ENCODE peak calls at places on chromosomes 6 and 20, in four cellular contexts. Y is nephron progenitor cell, U is fibroblast of lung, W is right cardiac atrium. O is an unnamed sample.
A peak's percentile ranks its signal among the peaks of the same experiment; 100 is the strongest.

GRCh38 chr6:18072841-18073240 is 49.6 kb downstream of the NHLRC1 start:
- DNase-seq in Y (no peak), U (no peak), W (no peak), O (no peak)

GRCh38 chr6:42407379-42407778 is 44.3 kb downstream of the TRERF1 start:
- DNase-seq in W (no peak), U (peak; percentile 84), Y (no peak), O (no peak)

GRCh38 chr20:17807670-17808069 is 107.9 kb downstream of the BANF2 start:
- DNase-seq in U (no peak), W (no peak), Y (no peak), O (no peak)

GRCh38 chr6:43263314-43264178 is 20.3 kb downstream of the TTBK1 start:
- DNase-seq in W (peak; percentile 73), Y (peak; percentile 81), U (peak; percentile 63), O (no peak)

GRCh38 chr6:1949533-1949932 is 295.9 kb downstream of the GMDS start:
- DNase-seq in U (peak; percentile 68), W (no peak), Y (no peak), O (no peak)

GRCh38 chr20:51700809-51701285 is 67.3 kb downstream of the ATP9A start:
- DNase-seq in W (no peak), U (peak; percentile 63), Y (peak; percentile 32), O (no peak)

GRCh38 chr6:108622601-108623335 is 62.1 kb downstream of the FOXO3 start:
- DNase-seq in W (peak; percentile 59), Y (no peak), U (peak; percentile 96), O (no peak)

GRCh38 chr6:162999575-163000285 is 272.0 kb downstream of the PACRG start:
- DNase-seq in U (peak; percentile 76), Y (no peak), W (no peak), O (no peak)

GRCh38 chr6:5403076-5403475 is 141.8 kb downstream of the FARS2 start:
- DNase-seq in U (no peak), W (no peak), Y (no peak), O (no peak)

GRCh38 chr6:66496659-66497058 is 789.6 kb upstream of the EYS start:
- DNase-seq in W (no peak), U (peak; percentile 42), Y (no peak), O (no peak)

GRCh38 chr20:36407196-36407733 is 101.1 kb downstream of the DLGAP4 start:
- DNase-seq in W (no peak), Y (no peak), U (no peak), O (peak; percentile 45)

GRCh38 chr6:21883528-21883927 is 290.0 kb downstream of the SOX4 start:
- DNase-seq in U (no peak), W (no peak), Y (no peak), O (no peak)

GRCh38 chr6:26175428-26176181 is 88.4 kb downstream of the HFE start:
- DNase-seq in W (no peak), Y (peak; percentile 41), U (peak; percentile 83), O (no peak)

GRCh38 chr20:8082999-8083398 is 49.1 kb upstream of the PLCB1 start:
- DNase-seq in W (peak; percentile 22), Y (no peak), U (peak; percentile 88), O (no peak)

GRCh38 chr6:126539022-126539421 is 199.1 kb downstream of the CENPW start:
- DNase-seq in W (no peak), Y (no peak), U (peak; percentile 67), O (peak; percentile 4)

GRCh38 chr6:158978752-158979151 is 21.2 kb downstream of the RSPH3 start:
- DNase-seq in U (peak; percentile 55), W (no peak), Y (no peak), O (no peak)

GRCh38 chr6:117829594-117830319 is 77.3 kb upstream of the SLC35F1 start:
- DNase-seq in U (peak; percentile 22), Y (peak; percentile 67), W (no peak), O (no peak)

GRCh38 chr6:107823047-107823557 is 1.0 kb downstream of the SCML4 start:
- DNase-seq in U (no peak), W (no peak), Y (no peak), O (no peak)

GRCh38 chr6:37134622-37135191 is 35.2 kb upstream of the PIM1 start:
- DNase-seq in W (peak; percentile 33), Y (no peak), U (peak; percentile 94), O (peak; percentile 28)

GRCh38 chr6:32212076-32212760 is 11.6 kb downstream of the NOTCH4 start:
- DNase-seq in Y (no peak), W (no peak), U (no peak), O (no peak)

GRCh38 chr6:17871836-17872235 is 115.6 kb downstream of the KIF13A start:
- DNase-seq in W (no peak), Y (no peak), U (no peak), O (no peak)

GRCh38 chr20:63553933-63554290 is at the start of gene FNDC11:
- DNase-seq in W (peak; percentile 68), Y (peak; percentile 81), U (no peak), O (no peak)